ENCODE peak calls at places on chromosomes 16 and 17, in eight cellular contexts. One of them, this sample, is unnamed.

GRCh38 chr17:78875331-78875730 is 27.7 kb downstream of the CEP295NL start:
- DNase-seq in stimulated activated CD4-positive, alpha-beta T cell treated with anti-CD3 and anti-CD28 coated beads, Interleukin-1b, Interleukin-23, amount 100 ng/mL, for 1 hour: no peak
- DNase-seq in testis: no peak
- DNase-seq in stimulated activated naive B cell treated with anti-CD40 and anti-IgM and Interleukin-4, amounts not matched to agents 10 μg/mL and 1 μg/mL and 100 μg/mL, for 72 hours: no peak
- DNase-seq in GF-D8: no peak
- DNase-seq in left colon: no peak
- DNase-seq in renal cortical epithelial cell: no peak
- DNase-seq in iris pigment epithelial cell: no peak
- DNase-seq in this sample: no peak

GRCh38 chr17:4334776-4335175 is 31.7 kb downstream of the UBE2G1 start:
- DNase-seq in stimulated activated CD4-positive, alpha-beta T cell treated with anti-CD3 and anti-CD28 coated beads, Interleukin-1b, Interleukin-23, amount 100 ng/mL, for 1 hour: no peak
- DNase-seq in testis: no peak
- DNase-seq in stimulated activated naive B cell treated with anti-CD40 and anti-IgM and Interleukin-4, amounts not matched to agents 10 μg/mL and 1 μg/mL and 100 μg/mL, for 72 hours: no peak
- DNase-seq in GF-D8: no peak
- DNase-seq in left colon: no peak
- DNase-seq in renal cortical epithelial cell: no peak
- DNase-seq in iris pigment epithelial cell: no peak
- DNase-seq in this sample: no peak

GRCh38 chr17:65346166-65346565 is 209.0 kb downstream of the RGS9 start:
- DNase-seq in stimulated activated CD4-positive, alpha-beta T cell treated with anti-CD3 and anti-CD28 coated beads, Interleukin-1b, Interleukin-23, amount 100 ng/mL, for 1 hour: no peak
- DNase-seq in testis: no peak
- DNase-seq in stimulated activated naive B cell treated with anti-CD40 and anti-IgM and Interleukin-4, amounts not matched to agents 10 μg/mL and 1 μg/mL and 100 μg/mL, for 72 hours: no peak
- DNase-seq in GF-D8: no peak
- DNase-seq in left colon: no peak
- DNase-seq in renal cortical epithelial cell: peak; percentile 7
- DNase-seq in iris pigment epithelial cell: no peak
- DNase-seq in this sample: no peak

GRCh38 chr16:77307764-77308561 is 108.8 kb downstream of the SYCE1L start:
- DNase-seq in stimulated activated CD4-positive, alpha-beta T cell treated with anti-CD3 and anti-CD28 coated beads, Interleukin-1b, Interleukin-23, amount 100 ng/mL, for 1 hour: no peak
- DNase-seq in testis: no peak
- DNase-seq in stimulated activated naive B cell treated with anti-CD40 and anti-IgM and Interleukin-4, amounts not matched to agents 10 μg/mL and 1 μg/mL and 100 μg/mL, for 72 hours: no peak
- DNase-seq in GF-D8: no peak
- DNase-seq in left colon: no peak
- DNase-seq in renal cortical epithelial cell: peak; percentile 96
- DNase-seq in iris pigment epithelial cell: peak; percentile 94
- DNase-seq in this sample: no peak

GRCh38 chr17:59963738-59964454 is 644 bp downstream of the RNFT1 start:
- DNase-seq in stimulated activated CD4-positive, alpha-beta T cell treated with anti-CD3 and anti-CD28 coated beads, Interleukin-1b, Interleukin-23, amount 100 ng/mL, for 1 hour: peak; percentile 18
- DNase-seq in testis: peak; percentile 69
- DNase-seq in stimulated activated naive B cell treated with anti-CD40 and anti-IgM and Interleukin-4, amounts not matched to agents 10 μg/mL and 1 μg/mL and 100 μg/mL, for 72 hours: no peak
- DNase-seq in GF-D8: peak; percentile 33
- DNase-seq in left colon: peak; percentile 31
- DNase-seq in renal cortical epithelial cell: peak; percentile 41
- DNase-seq in iris pigment epithelial cell: peak; percentile 69
- DNase-seq in this sample: no peak

GRCh38 chr17:40168262-40168832 is 8.9 kb upstream of the RAPGEFL1 start:
- DNase-seq in stimulated activated CD4-positive, alpha-beta T cell treated with anti-CD3 and anti-CD28 coated beads, Interleukin-1b, Interleukin-23, amount 100 ng/mL, for 1 hour: no peak
- DNase-seq in testis: peak; percentile 66
- DNase-seq in stimulated activated naive B cell treated with anti-CD40 and anti-IgM and Interleukin-4, amounts not matched to agents 10 μg/mL and 1 μg/mL and 100 μg/mL, for 72 hours: no peak
- DNase-seq in GF-D8: peak; percentile 25
- DNase-seq in left colon: no peak
- DNase-seq in renal cortical epithelial cell: peak; percentile 90
- DNase-seq in iris pigment epithelial cell: peak; percentile 73
- DNase-seq in this sample: no peak

GRCh38 chr17:63474914-63475460 is 1.9 kb upstream of the ACE start:
- DNase-seq in stimulated activated CD4-positive, alpha-beta T cell treated with anti-CD3 and anti-CD28 coated beads, Interleukin-1b, Interleukin-23, amount 100 ng/mL, for 1 hour: no peak
- DNase-seq in testis: no peak
- DNase-seq in stimulated activated naive B cell treated with anti-CD40 and anti-IgM and Interleukin-4, amounts not matched to agents 10 μg/mL and 1 μg/mL and 100 μg/mL, for 72 hours: no peak
- DNase-seq in GF-D8: no peak
- DNase-seq in left colon: no peak
- DNase-seq in renal cortical epithelial cell: no peak
- DNase-seq in iris pigment epithelial cell: no peak
- DNase-seq in this sample: no peak

GRCh38 chr16:48246066-48246465 is 1.3 kb downstream of the ABCC11 start:
- DNase-seq in stimulated activated CD4-positive, alpha-beta T cell treated with anti-CD3 and anti-CD28 coated beads, Interleukin-1b, Interleukin-23, amount 100 ng/mL, for 1 hour: no peak
- DNase-seq in testis: no peak
- DNase-seq in stimulated activated naive B cell treated with anti-CD40 and anti-IgM and Interleukin-4, amounts not matched to agents 10 μg/mL and 1 μg/mL and 100 μg/mL, for 72 hours: no peak
- DNase-seq in GF-D8: no peak
- DNase-seq in left colon: no peak
- DNase-seq in renal cortical epithelial cell: no peak
- DNase-seq in iris pigment epithelial cell: peak; percentile 31
- DNase-seq in this sample: no peak

GRCh38 chr17:7846765-7847661 is 7.9 kb upstream of the TMEM88 start:
- DNase-seq in stimulated activated CD4-positive, alpha-beta T cell treated with anti-CD3 and anti-CD28 coated beads, Interleukin-1b, Interleukin-23, amount 100 ng/mL, for 1 hour: no peak
- DNase-seq in testis: no peak
- DNase-seq in stimulated activated naive B cell treated with anti-CD40 and anti-IgM and Interleukin-4, amounts not matched to agents 10 μg/mL and 1 μg/mL and 100 μg/mL, for 72 hours: no peak
- DNase-seq in GF-D8: no peak
- DNase-seq in left colon: peak; percentile 36
- DNase-seq in renal cortical epithelial cell: no peak
- DNase-seq in iris pigment epithelial cell: no peak
- DNase-seq in this sample: no peak

GRCh38 chr17:34703533-34703932 is 124.2 kb downstream of the TMEM132E start:
- DNase-seq in stimulated activated CD4-positive, alpha-beta T cell treated with anti-CD3 and anti-CD28 coated beads, Interleukin-1b, Interleukin-23, amount 100 ng/mL, for 1 hour: no peak
- DNase-seq in testis: peak; percentile 73
- DNase-seq in stimulated activated naive B cell treated with anti-CD40 and anti-IgM and Interleukin-4, amounts not matched to agents 10 μg/mL and 1 μg/mL and 100 μg/mL, for 72 hours: no peak
- DNase-seq in GF-D8: no peak
- DNase-seq in left colon: no peak
- DNase-seq in renal cortical epithelial cell: peak; percentile 26
- DNase-seq in iris pigment epithelial cell: peak; percentile 39
- DNase-seq in this sample: peak; percentile 34

GRCh38 chr17:52227926-52228325 is 69.4 kb upstream of the CA10 start:
- DNase-seq in stimulated activated CD4-positive, alpha-beta T cell treated with anti-CD3 and anti-CD28 coated beads, Interleukin-1b, Interleukin-23, amount 100 ng/mL, for 1 hour: no peak
- DNase-seq in testis: no peak
- DNase-seq in stimulated activated naive B cell treated with anti-CD40 and anti-IgM and Interleukin-4, amounts not matched to agents 10 μg/mL and 1 μg/mL and 100 μg/mL, for 72 hours: no peak
- DNase-seq in GF-D8: no peak
- DNase-seq in left colon: no peak
- DNase-seq in renal cortical epithelial cell: no peak
- DNase-seq in iris pigment epithelial cell: no peak
- DNase-seq in this sample: no peak

GRCh38 chr16:81861915-81862314 is 82.8 kb downstream of the PLCG2 start:
- DNase-seq in stimulated activated CD4-positive, alpha-beta T cell treated with anti-CD3 and anti-CD28 coated beads, Interleukin-1b, Interleukin-23, amount 100 ng/mL, for 1 hour: no peak
- DNase-seq in testis: no peak
- DNase-seq in stimulated activated naive B cell treated with anti-CD40 and anti-IgM and Interleukin-4, amounts not matched to agents 10 μg/mL and 1 μg/mL and 100 μg/mL, for 72 hours: no peak
- DNase-seq in GF-D8: no peak
- DNase-seq in left colon: no peak
- DNase-seq in renal cortical epithelial cell: no peak
- DNase-seq in iris pigment epithelial cell: no peak
- DNase-seq in this sample: no peak

GRCh38 chr17:81298325-81298990 is 3.4 kb upstream of the SLC38A10 start:
- DNase-seq in stimulated activated CD4-positive, alpha-beta T cell treated with anti-CD3 and anti-CD28 coated beads, Interleukin-1b, Interleukin-23, amount 100 ng/mL, for 1 hour: no peak
- DNase-seq in testis: no peak
- DNase-seq in stimulated activated naive B cell treated with anti-CD40 and anti-IgM and Interleukin-4, amounts not matched to agents 10 μg/mL and 1 μg/mL and 100 μg/mL, for 72 hours: no peak
- DNase-seq in GF-D8: no peak
- DNase-seq in left colon: no peak
- DNase-seq in renal cortical epithelial cell: no peak
- DNase-seq in iris pigment epithelial cell: no peak
- DNase-seq in this sample: no peak

This sample was measured in SK-N-MC.